ENCODE peak calls at places on chromosomes 13 and 19, in ten cellular contexts. Z is NCI-H524 treated with DMSO at 0.1 percent for 48 hours, G is NCI-H2029, H is fibroblast of gingiva, C is amygdala, K is HL-60, W is HS-27A, O is IMR-90, L is GM13976, S is kidney epithelial cell. Y is an unnamed sample.

GRCh38 chr13:23915308-23915707 is 18.0 kb upstream of the C1QTNF9B start:
- DNase-seq in Z (no peak), G (peak; percentile 33), H (no peak), C (no peak), K (no peak), W (no peak), O (no peak), L (no peak), S (no peak), Y (no peak)

GRCh38 chr19:2434267-2434666 is 6.9 kb upstream of the TIMM13 start:
- DNase-seq in Z (no peak), G (no peak), H (no peak), C (no peak), K (no peak), W (no peak), O (no peak), L (no peak), S (no peak), Y (no peak)

GRCh38 chr13:83223546-83223945 is 658.7 kb downstream of the SLITRK1 start:
- DNase-seq in Z (no peak), G (no peak), H (peak; percentile 61), C (no peak), K (no peak), W (no peak), O (no peak), L (no peak), S (no peak), Y (no peak)

GRCh38 chr19:405138-405965 is 3.6 kb downstream of the C2CD4C start:
- DNase-seq in Z (no peak), G (no peak), H (no peak), C (no peak), K (no peak), W (no peak), O (no peak), L (no peak), S (no peak), Y (no peak)

GRCh38 chr13:72726721-72727416 is 560 bp downstream of the MZT1 start:
- DNase-seq in Z (peak; percentile 4), G (no peak), H (no peak), C (no peak), K (peak; percentile 70), W (no peak), O (no peak), L (peak; percentile 41), S (no peak), Y (peak; percentile 59)

GRCh38 chr13:98252931-98253470 is 75.9 kb upstream of the RNF113B start:
- DNase-seq in Z (no peak), G (no peak), H (peak; percentile 21), C (no peak), K (no peak), W (no peak), O (peak; percentile 88), L (no peak), S (no peak), Y (no peak)

GRCh38 chr19:8526345-8527062 is 12.5 kb upstream of the ZNF414 start:
- DNase-seq in Z (no peak), G (peak; percentile 37), H (peak; percentile 87), C (peak; percentile 46), K (no peak), W (peak; percentile 46), O (peak; percentile 88), L (no peak), S (peak; percentile 57), Y (no peak)

GRCh38 chr13:48448963-48449614 is 36.2 kb upstream of the LPAR6 start:
- DNase-seq in Z (no peak), G (no peak), H (peak; percentile 76), C (no peak), K (peak; percentile 22), W (no peak), O (peak; percentile 80), L (no peak), S (no peak), Y (peak; percentile 54)

GRCh38 chr19:5545051-5545450 is 22.7 kb downstream of the TINCR start:
- DNase-seq in Z (no peak), G (no peak), H (no peak), C (no peak), K (no peak), W (no peak), O (no peak), L (no peak), S (no peak), Y (no peak)

GRCh38 chr19:41166888-41167804 is 25.9 kb upstream of the CYP2S1 start:
- DNase-seq in Z (no peak), G (no peak), H (no peak), C (no peak), K (no peak), W (no peak), O (no peak), L (no peak), S (no peak), Y (no peak)

GRCh38 chr13:46605824-46606554 is 53.0 kb downstream of the LRCH1 start:
- DNase-seq in Z (no peak), G (no peak), H (no peak), C (no peak), K (no peak), W (no peak), O (no peak), L (peak; percentile 43), S (no peak), Y (no peak)

GRCh38 chr13:79245937-79246574 is 160.0 kb downstream of the RBM26 start:
- DNase-seq in Z (no peak), G (no peak), H (no peak), C (no peak), K (no peak), W (no peak), O (no peak), L (no peak), S (no peak), Y (no peak)

GRCh38 chr19:2733930-2734588 is 5.8 kb downstream of the SLC39A3 start:
- DNase-seq in Z (no peak), G (no peak), H (no peak), C (no peak), K (no peak), W (no peak), O (no peak), L (no peak), S (no peak), Y (no peak)

GRCh38 chr13:98454389-98454881 is 122.5 kb downstream of the STK24 start:
- DNase-seq in Z (no peak), G (peak; percentile 13), H (peak; percentile 86), C (no peak), K (no peak), W (peak; percentile 64), O (peak; percentile 94), L (no peak), S (no peak), Y (no peak)

GRCh38 chr13:43815204-43815603 is 28.4 kb upstream of the ENOX1 start:
- DNase-seq in Z (no peak), G (no peak), H (no peak), C (no peak), K (no peak), W (peak; percentile 59), O (peak; percentile 88), L (no peak), S (no peak), Y (no peak)

GRCh38 chr19:10514211-10515145 is 2.8 kb downstream of the S1PR5 start:
- DNase-seq in Z (no peak), G (no peak), H (no peak), C (no peak), K (no peak), W (no peak), O (no peak), L (peak; percentile 46), S (no peak), Y (no peak)

GRCh38 chr19:41886761-41887710 is 4.1 kb downstream of the ARHGEF1 start:
- DNase-seq in Z (no peak), G (no peak), H (no peak), C (no peak), K (no peak), W (no peak), O (no peak), L (peak; percentile 72), S (no peak), Y (no peak)

GRCh38 chr19:35913589-35913988 is 5.5 kb upstream of the TYROBP start:
- DNase-seq in Z (no peak), G (no peak), H (no peak), C (no peak), K (no peak), W (no peak), O (peak; percentile 80), L (peak; percentile 55), S (no peak), Y (no peak)

GRCh38 chr19:46573679-46574522 is 27.2 kb upstream of the CALM3 start:
- DNase-seq in Z (no peak), G (no peak), H (no peak), C (no peak), K (no peak), W (no peak), O (no peak), L (no peak), S (no peak), Y (no peak)

GRCh38 chr13:27171244-27171829 is at the start of gene USP12:
- DNase-seq in Z (no peak), G (no peak), H (peak; percentile 19), C (no peak), K (no peak), W (no peak), O (peak; percentile 22), L (peak; percentile 51), S (no peak), Y (no peak)

GRCh38 chr13:69935043-69935442 is 172.6 kb upstream of the ATXN8OS start:
- DNase-seq in Z (no peak), G (no peak), H (no peak), C (no peak), K (peak; percentile 37), W (no peak), O (no peak), L (no peak), S (no peak), Y (no peak)

GRCh38 chr19:18414504-18415176 is 4.6 kb upstream of the SSBP4 start:
- DNase-seq in Z (no peak), G (no peak), H (no peak), C (no peak), K (peak; percentile 65), W (no peak), O (no peak), L (peak; percentile 67), S (no peak), Y (peak; percentile 53)

GRCh38 chr13:102517959-102518358 is 78.8 kb upstream of the TPP2 start:
- DNase-seq in Z (no peak), G (no peak), H (no peak), C (no peak), K (no peak), W (no peak), O (no peak), L (no peak), S (no peak), Y (no peak)

Y was measured in GF-D8.